ENCODE peak calls at places on chromosomes 11 and 22, in eight cellular contexts. G, M, A, X, Q, C, T and F are unnamed samples.

GRCh38 chr11:133913761-133914160 is 43.0 kb downstream of the IGSF9B start:
- DNase-seq in X (no peak), C (no peak), G (no peak), M (no peak), T (no peak), A (no peak), Q (no peak), F (no peak)

GRCh38 chr11:29120329-29120695 is 896.5 kb downstream of the KCNA4 start:
- DNase-seq in Q (no peak), X (no peak), T (no peak), C (no peak), G (no peak), M (no peak), A (no peak), F (no peak)

GRCh38 chr22:50309601-50309991 is 2.1 kb upstream of the PLXNB2 start:
- DNase-seq in M (no peak), G (no peak), C (no peak), T (no peak), X (no peak), Q (no peak), A (no peak), F (no peak)

GRCh38 chr11:8332196-8332595 is 68.5 kb upstream of the LMO1 start:
- DNase-seq in T (no peak), G (no peak), Q (no peak), X (no peak), M (no peak), A (no peak), C (no peak), F (no peak)

GRCh38 chr22:26777402-26777801 is 120.0 kb downstream of the MIAT start:
- DNase-seq in T (no peak), X (no peak), C (no peak), Q (no peak), A (no peak), G (no peak), M (no peak), F (no peak)

GRCh38 chr11:68538025-68538424 is 77.5 kb downstream of the PPP6R3 start:
- DNase-seq in Q (no peak), C (no peak), A (no peak), T (no peak), M (no peak), X (no peak), G (no peak), F (no peak)

GRCh38 chr11:23205156-23205871 is 345.0 kb upstream of the CCDC179 start:
- DNase-seq in T (peak; percentile 21), M (no peak), Q (no peak), C (no peak), A (no peak), G (no peak), X (no peak), F (no peak)

GRCh38 chr22:27746918-27747317 is 54.6 kb downstream of the MN1 start:
- DNase-seq in Q (no peak), T (no peak), A (no peak), X (no peak), G (no peak), M (no peak), C (no peak), F (no peak)

GRCh38 chr22:26887456-26887855 is 230.1 kb downstream of the MIAT start:
- DNase-seq in T (peak; percentile 82), X (no peak), G (no peak), C (no peak), M (no peak), A (peak; percentile 68), Q (no peak), F (no peak)

GRCh38 chr11:65131417-65131776 is 2.9 kb downstream of the SYVN1 start:
- DNase-seq in A (no peak), M (no peak), G (no peak), Q (no peak), T (no peak), X (no peak), C (no peak), F (no peak)

GRCh38 chr11:130216591-130217132 is 57.1 kb downstream of the ST14 start:
- DNase-seq in X (no peak), A (no peak), C (no peak), T (no peak), G (peak; percentile 37), Q (peak; percentile 49), M (no peak), F (no peak)

GRCh38 chr22:23098230-23098705 is 27.9 kb downstream of the GNAZ start:
- DNase-seq in Q (no peak), G (no peak), T (no peak), A (no peak), M (no peak), C (no peak), X (no peak), F (no peak)

GRCh38 chr11:8649361-8649760 is 33.1 kb downstream of the TRIM66 start:
- DNase-seq in T (peak; percentile 75), Q (no peak), C (no peak), M (no peak), A (no peak), G (no peak), X (no peak), F (no peak)

GRCh38 chr11:704799-705645 is 1.0 kb upstream of the EPS8L2 start:
- DNase-seq in M (no peak), Q (peak; percentile 77), G (peak; percentile 85), C (no peak), A (no peak), T (no peak), X (no peak), F (no peak)

GRCh38 chr11:65043881-65044501 is 3.0 kb downstream of the SAC3D1 start:
- DNase-seq in X (no peak), G (peak; percentile 81), Q (peak; percentile 78), C (no peak), M (no peak), A (peak; percentile 5), T (peak; percentile 68), F (no peak)

GRCh38 chr22:49473286-49473685 is 354.4 kb downstream of the BRD1 start:
- DNase-seq in C (no peak), T (no peak), M (no peak), A (no peak), G (no peak), X (no peak), Q (no peak), F (no peak)

GRCh38 chr11:28107331-28107725 is 628 bp downstream of the KIF18A start:
- DNase-seq in Q (no peak), X (peak; percentile 36), M (peak; percentile 44), C (peak; percentile 23), T (peak; percentile 31), A (no peak), G (no peak), F (no peak)

GRCh38 chr22:27212617-27213177 is 555.3 kb downstream of the MIAT start:
- DNase-seq in T (peak; percentile 98), G (no peak), C (peak; percentile 8), M (no peak), X (no peak), Q (no peak), A (peak; percentile 100), F (no peak)

GRCh38 chr11:118338637-118339061 is 3.9 kb downstream of the CD3D start:
- DNase-seq in A (no peak), Q (peak; percentile 85), M (peak; percentile 61), G (no peak), C (peak; percentile 89), X (no peak), T (no peak), F (no peak)

DNA sequence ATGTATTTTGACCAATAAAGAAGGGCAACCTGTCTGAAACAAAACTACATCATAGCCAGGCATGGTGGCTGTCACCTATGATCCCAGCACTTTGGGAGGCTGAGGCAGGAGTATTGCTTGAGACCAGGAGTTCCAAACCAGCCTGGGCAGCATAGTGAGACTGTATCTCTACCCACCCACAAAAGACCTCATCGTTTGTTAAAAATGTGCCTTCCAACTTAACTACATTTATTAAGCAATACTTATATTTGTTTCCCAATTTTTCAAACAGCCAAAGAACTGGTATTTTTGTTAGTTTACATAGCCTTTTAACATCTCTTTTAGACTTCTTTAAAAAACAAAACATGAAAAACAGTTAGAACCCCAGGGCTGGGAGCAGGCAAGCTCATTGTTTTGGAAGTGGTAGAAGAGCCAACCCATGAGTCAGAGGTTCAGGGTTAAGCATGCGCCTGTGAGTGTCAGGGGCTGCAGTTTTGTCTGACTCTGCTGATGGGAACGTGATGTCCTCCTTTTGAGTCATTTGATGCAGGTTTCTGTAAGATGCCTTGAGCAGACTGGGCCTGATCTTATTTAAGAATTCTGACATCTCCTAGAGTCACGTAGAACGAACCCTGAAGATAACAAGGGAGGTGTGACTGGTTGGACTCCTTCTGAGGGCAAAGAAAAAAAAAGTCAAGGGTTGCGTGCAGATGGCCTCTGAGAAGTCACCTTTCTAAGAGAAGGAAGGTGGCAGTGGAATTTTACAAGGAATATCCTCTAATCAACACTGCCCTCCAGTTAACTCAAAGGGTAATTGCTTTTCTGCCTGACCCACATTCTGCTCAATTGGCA is 53.8 kb upstream of the CRTAM start:
- DNase-seq in Q (no peak), A (peak; percentile 74), G (no peak), M (no peak), T (peak; percentile 99), C (no peak), X (no peak), F (no peak)
- TF ChIP-seq CTCF in Q (no peak), A (no peak), G (no peak), M (no peak), T (no peak), C (no peak), X (no peak), F (no peak)

GRCh38 chr11:48207881-48208280 is 8.7 kb upstream of the OR4B1 start:
- DNase-seq in M (no peak), A (no peak), Q (no peak), C (no peak), G (no peak), X (no peak), T (no peak), F (no peak)

GRCh38 chr11:48210052-48210451 is 6.6 kb upstream of the OR4B1 start:
- DNase-seq in M (peak; percentile 2), C (no peak), A (no peak), G (no peak), X (no peak), T (peak; percentile 5), Q (no peak), F (no peak)
- TF ChIP-seq CTCF in M (no peak), C (peak; percentile 10), A (peak; percentile 42), G (no peak), X (no peak), T (peak; percentile 20), Q (no peak), F (no peak)

DNA sequence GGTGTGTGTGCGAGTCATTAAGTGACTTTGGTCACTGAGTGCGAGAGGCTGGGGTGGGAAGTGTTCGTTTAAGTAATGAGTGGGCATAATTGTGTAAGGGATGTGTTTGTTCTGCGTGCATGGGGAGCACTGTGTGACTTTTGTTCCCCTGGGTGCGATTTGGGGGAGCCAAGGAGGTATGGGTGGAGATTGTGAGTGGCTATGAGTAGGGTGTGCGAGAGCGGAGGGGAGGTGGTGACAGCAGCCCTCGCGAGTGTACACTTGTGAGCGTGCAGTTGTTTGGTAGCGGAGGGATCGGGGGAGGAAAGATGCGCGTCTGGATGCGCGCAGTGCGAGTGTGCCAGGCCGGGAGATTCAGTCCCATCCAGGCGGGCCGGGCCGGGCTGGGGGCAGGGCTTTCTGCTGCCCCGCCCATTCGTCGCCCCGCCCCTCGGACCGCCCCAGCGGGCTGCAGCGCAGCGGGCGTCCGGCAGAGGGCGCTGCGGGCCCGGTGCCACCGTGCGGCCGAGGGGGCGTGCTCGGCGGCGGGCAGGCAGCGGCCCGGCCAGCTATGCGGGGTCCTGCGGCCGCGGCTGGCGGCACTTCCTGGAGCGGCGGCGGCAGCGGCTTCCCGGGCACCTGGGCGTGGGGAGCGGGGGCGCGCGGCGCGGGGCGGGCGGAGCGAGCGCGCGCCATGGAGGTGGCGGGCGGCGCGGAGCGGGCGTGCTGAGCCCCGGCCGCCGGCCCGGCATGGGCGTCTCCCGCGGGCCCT is at the start of gene DGKZ:
- DNase-seq in T (peak; percentile 68), A (no peak), X (peak; percentile 90), M (peak; percentile 93), G (peak; percentile 92), C (peak; percentile 89), Q (peak; percentile 99), F (peak; percentile 76)
- TF ChIP-seq CTCF in T (no peak), A (peak; percentile 40), X (peak; percentile 44), M (peak; percentile 75), G (peak; percentile 75), C (peak; percentile 88), Q (peak; percentile 93), F (peak; percentile 64)

GRCh38 chr22:30649430-30650007 is 13.9 kb downstream of the SLC35E4 start:
- DNase-seq in T (peak; percentile 87), A (no peak), Q (no peak), X (no peak), M (peak; percentile 60), C (no peak), G (no peak), F (no peak)
- TF ChIP-seq CTCF in T (peak; percentile 16), A (no peak), Q (no peak), X (no peak), M (no peak), C (no peak), G (no peak), F (no peak)